ENCODE peak calls at places on chromosomes 13 and 19, in eight cellular contexts. A is HAP-1; J is RWPE1; I is progenitor cell of endocrine pancreas; U is NCI-H1092 treated with DMSO at 0.1 percent for 48 hours; P is substantia nigra; Q is stimulated activated naive CD4-positive, alpha-beta T cell; Z is stimulated activated CD8-positive, alpha-beta memory T cell treated with anti-CD3 and anti-CD28 coated beads, Interleukin-12 subunit alpha, Interleukin-12 subunit beta, amount 100 ng/mL, for 4 hours. F is an unnamed sample.

GRCh38 chr13:43245374-43245964 is 222.1 kb downstream of the DNAJC15 start:
- DNase-seq in P (no peak), A (no peak), J (peak; percentile 55), Z (no peak), Q (no peak), I (no peak), U (no peak), F (no peak)

GRCh38 chr13:73288596-73288995 is 229.8 kb downstream of the KLF5 start:
- DNase-seq in P (no peak), I (no peak), J (no peak), Q (no peak), A (no peak), Z (no peak), U (no peak), F (no peak)

GRCh38 chr19:43511324-43511723 is 6.8 kb upstream of the PHLDB3 start:
- DNase-seq in U (no peak), Z (no peak), J (no peak), I (no peak), P (no peak), A (no peak), Q (no peak), F (no peak)

GRCh38 chr13:27644302-27644701 is 22.6 kb downstream of the POLR1D start:
- DNase-seq in U (no peak), A (no peak), J (peak; percentile 13), Q (no peak), Z (no peak), P (no peak), I (no peak), F (no peak)

GRCh38 chr13:76579701-76580100 is 306.5 kb downstream of the KCTD12 start:
- DNase-seq in J (no peak), Q (no peak), A (no peak), U (no peak), I (no peak), P (no peak), Z (no peak), F (no peak)

GRCh38 chr19:7458675-7459074 is 30.2 kb downstream of the PEX11G start:
- DNase-seq in J (no peak), U (no peak), Q (no peak), P (no peak), I (no peak), A (no peak), Z (no peak), F (no peak)

GRCh38 chr19:49761625-49762311 is 1.3 kb downstream of the TSKS start:
- DNase-seq in P (no peak), Q (peak; percentile 4), Z (no peak), U (no peak), A (no peak), J (no peak), I (no peak), F (peak; percentile 21)

GRCh38 chr19:10295305-10295846 is 5.6 kb downstream of the ICAM5 start:
- DNase-seq in U (no peak), Z (peak; percentile 49), P (no peak), A (no peak), I (no peak), Q (peak; percentile 59), J (no peak), F (peak; percentile 64)

GRCh38 chr13:46179576-46180368 is 2.2 kb downstream of the LCP1 start:
- DNase-seq in A (no peak), U (no peak), P (no peak), Z (peak; percentile 65), J (no peak), I (no peak), Q (peak; percentile 65), F (peak; percentile 59)

GRCh38 chr19:54325194-54325621 is 12.2 kb upstream of the LILRA5 start:
- DNase-seq in U (peak; percentile 38), Z (no peak), I (no peak), A (peak; percentile 60), Q (peak; percentile 33), P (no peak), J (peak; percentile 42), F (peak; percentile 38)

GRCh38 chr19:461664-462551 is 1.1 kb upstream of the SHC2 start:
- DNase-seq in Z (no peak), U (peak; percentile 72), P (no peak), A (peak; percentile 83), I (peak; percentile 79), J (peak; percentile 13), Q (no peak), F (no peak)

GRCh38 chr19:50705422-50706019 is 14.1 kb downstream of the SHANK1 start:
- DNase-seq in P (no peak), J (peak; percentile 82), Z (no peak), A (peak; percentile 70), U (peak; percentile 10), I (no peak), Q (no peak), F (no peak)

GRCh38 chr13:52879950-52880650 is 31.7 kb upstream of the PCDH8 start:
- DNase-seq in J (no peak), Z (no peak), U (peak; percentile 7), A (peak; percentile 72), Q (no peak), P (no peak), I (no peak), F (no peak)

GRCh38 chr13:97866346-97866745 is 87.1 kb upstream of the IPO5 start:
- DNase-seq in A (no peak), Q (no peak), J (peak; percentile 52), Z (no peak), P (no peak), U (no peak), I (no peak), F (no peak)

GRCh38 chr19:35399231-35399630 is 28.4 kb downstream of the GPR42 start:
- DNase-seq in P (no peak), A (no peak), I (no peak), Z (no peak), J (no peak), Q (no peak), U (no peak), F (no peak)

GRCh38 chr19:34687348-34687747 is 9.9 kb downstream of the ZNF302 start:
- DNase-seq in J (no peak), Q (no peak), P (no peak), Z (no peak), A (no peak), I (no peak), U (no peak), F (no peak)

GRCh38 chr19:50717891-50718254 is 1.7 kb downstream of the SHANK1 start:
- DNase-seq in A (no peak), I (no peak), J (no peak), U (no peak), Q (no peak), P (no peak), Z (no peak), F (no peak)

GRCh38 chr19:34731019-34731829 is 2.8 kb upstream of the ZNF181 start:
- DNase-seq in Z (no peak), J (no peak), Q (no peak), U (no peak), P (no peak), I (no peak), A (no peak), F (no peak)

GRCh38 chr13:49840266-49840665 is 47.8 kb upstream of the KPNA3 start:
- DNase-seq in A (no peak), P (no peak), Q (no peak), I (no peak), Z (no peak), U (no peak), J (no peak), F (no peak)

GRCh38 chr19:11460207-11460606 is 20.6 kb downstream of the ELAVL3 start:
- DNase-seq in A (no peak), Z (no peak), U (no peak), P (no peak), I (no peak), Q (no peak), J (no peak), F (no peak)

GRCh38 chr19:4066176-4066606 is 508 bp downstream of the ZBTB7A start:
- DNase-seq in P (no peak), I (no peak), A (no peak), U (no peak), J (no peak), Q (no peak), Z (peak; percentile 52), F (no peak)

GRCh38 chr19:40193587-40193849 is 2.3 kb downstream of the MAP3K10 start:
- DNase-seq in A (no peak), Z (no peak), J (no peak), P (no peak), Q (no peak), U (no peak), I (no peak), F (no peak)

GRCh38 chr13:25862156-25862555 is 189.7 kb downstream of the SHISA2 start:
- DNase-seq in U (no peak), Q (no peak), Z (no peak), I (no peak), J (no peak), A (no peak), P (no peak), F (no peak)

GRCh38 chr19:16571689-16572331 is 405 bp downstream of the SLC35E1 start:
- DNase-seq in U (peak; percentile 39), I (no peak), J (no peak), P (no peak), A (peak; percentile 32), Z (no peak), Q (peak; percentile 26), F (no peak)

GRCh38 chr13:111398715-111399299 is 78.4 kb downstream of the TEX29 start:
- DNase-seq in Q (no peak), J (no peak), I (no peak), U (no peak), Z (no peak), P (no peak), A (no peak), F (no peak)

GRCh38 chr13:50236898-50237318 is 221.7 kb downstream of the KCNRG start:
- DNase-seq in Z (no peak), P (no peak), Q (no peak), A (no peak), U (no peak), J (no peak), I (no peak), F (no peak)

GRCh38 chr19:38932425-38933179 is 1.9 kb downstream of the MRPS12 start:
- DNase-seq in J (no peak), A (peak; percentile 45), Z (no peak), P (no peak), Q (no peak), I (no peak), U (no peak), F (no peak)

GRCh38 chr19:955803-956746 is 28.1 kb upstream of the WDR18 start:
- DNase-seq in J (no peak), U (no peak), P (no peak), A (no peak), I (peak; percentile 86), Q (no peak), Z (no peak), F (no peak)

GRCh38 chr19:45782820-45783785 is 813 bp upstream of the DMPK start:
- DNase-seq in Q (no peak), I (no peak), U (no peak), Z (no peak), J (peak; percentile 80), P (no peak), A (no peak), F (no peak)

GRCh38 chr19:41253660-41254059 is 10.5 kb upstream of the HNRNPUL1 start:
- DNase-seq in J (no peak), A (no peak), I (no peak), P (no peak), Z (no peak), U (no peak), Q (no peak), F (no peak)

GRCh38 chr19:4396949-4397783 is 3.2 kb downstream of the SH3GL1 start:
- DNase-seq in Z (no peak), A (no peak), U (no peak), J (no peak), Q (no peak), I (no peak), P (no peak), F (no peak)

GRCh38 chr19:44596428-44597130 is 16.8 kb upstream of the IGSF23 start:
- DNase-seq in Z (no peak), J (no peak), Q (no peak), A (peak; percentile 32), U (no peak), I (no peak), P (no peak), F (no peak)

GRCh38 chr19:48969276-48970138 is 4.4 kb downstream of the FTL start:
- DNase-seq in J (no peak), I (no peak), U (no peak), P (no peak), Q (no peak), A (peak; percentile 47), Z (no peak), F (no peak)

GRCh38 chr19:8307965-8308866 is at the start of gene CD320:
- DNase-seq in J (peak; percentile 91), Z (peak; percentile 77), A (peak; percentile 6), I (peak; percentile 78), U (peak; percentile 94), P (peak; percentile 56), Q (peak; percentile 72), F (peak; percentile 82)